ENCODE peak calls at places on chromosomes 5 and 9, in five cellular contexts. G, H, V, M and K are unnamed samples.

GRCh38 chr5:74370168-74370567 is 270.4 kb downstream of the ENC1 start:
- DNase-seq in G (no peak), H (no peak), V (no peak), M (no peak), K (no peak)

GRCh38 chr9:13354733-13355132 is 75.2 kb upstream of the MPDZ start:
- DNase-seq in G (no peak), H (no peak), V (no peak), M (no peak), K (no peak)

GRCh38 chr9:91099471-91099870 is 262.2 kb downstream of the AUH start:
- DNase-seq in G (no peak), H (no peak), V (no peak), M (no peak), K (no peak)

GRCh38 chr9:127004946-127005769 is 90.6 kb downstream of the RALGPS1 start:
- DNase-seq in G (peak; percentile 50), H (no peak), V (peak; percentile 71), M (no peak), K (no peak)

GRCh38 chr9:69466151-69466550 is 141.1 kb downstream of the ENTREP1 start:
- DNase-seq in G (no peak), H (no peak), V (no peak), M (no peak), K (no peak)

GRCh38 chr9:129097671-129098306 is 12.8 kb downstream of the CRAT start:
- DNase-seq in G (no peak), H (no peak), V (no peak), M (no peak), K (no peak)

GRCh38 chr9:98551511-98552286 is 157.0 kb downstream of the GABBR2 start:
- DNase-seq in G (no peak), H (no peak), V (no peak), M (no peak), K (no peak)

GRCh38 chr9:110748251-110748893 is 79.8 kb downstream of the MUSK start:
- DNase-seq in G (no peak), H (no peak), V (no peak), M (peak; percentile 2), K (no peak)

GRCh38 chr9:101832464-101832863 is 94.0 kb upstream of the GRIN3A start:
- DNase-seq in G (no peak), H (no peak), V (no peak), M (no peak), K (no peak)

GRCh38 chr5:891837-892389 is 688 bp downstream of the BRD9 start:
- DNase-seq in G (peak; percentile 52), H (no peak), V (no peak), M (peak; percentile 42), K (no peak)